ENCODE peak calls at places on chromosomes 16 and 17, in six cellular contexts. M is uterus, L is HS-5, I is amygdala, D is GM10248, J is Right ventricle myocardium superior. E is an unnamed sample.

GRCh38 chr16:86517652-86518258 is 7.4 kb downstream of the FOXF1 start:
- DNase-seq in M (peak; percentile 51), L (no peak), I (no peak), D (peak; percentile 71), J (peak; percentile 76), E (no peak)

GRCh38 chr16:68275611-68276191 is 11.4 kb downstream of the SLC7A6 start:
- DNase-seq in M (no peak), L (no peak), I (no peak), D (peak; percentile 64), J (peak; percentile 4), E (peak; percentile 12)

GRCh38 chr17:47693667-47694017 is 319 bp upstream of the TBKBP1 start:
- DNase-seq in M (no peak), L (no peak), I (no peak), D (peak; percentile 28), J (no peak), E (no peak)

GRCh38 chr17:72587773-72588511 is 467.1 kb downstream of the SOX9 start:
- DNase-seq in M (no peak), L (no peak), I (no peak), D (no peak), J (no peak), E (peak; percentile 14)

GRCh38 chr17:67289174-67289876 is 44.3 kb upstream of the HELZ start:
- DNase-seq in M (peak; percentile 76), L (no peak), I (peak; percentile 11), D (no peak), J (peak; percentile 93), E (no peak)

GRCh38 chr16:77943770-77944169 is 78.6 kb upstream of the CLEC3A start:
- DNase-seq in M (no peak), L (no peak), I (no peak), D (no peak), J (no peak), E (no peak)

GRCh38 chr17:2562162-2562858 is 31.1 kb upstream of the PAFAH1B1 start:
- DNase-seq in M (no peak), L (no peak), I (no peak), D (no peak), J (no peak), E (no peak)

GRCh38 chr16:84009282-84009681 is 33.3 kb downstream of the SLC38A8 start:
- DNase-seq in M (no peak), L (no peak), I (no peak), D (no peak), J (peak; percentile 13), E (no peak)

GRCh38 chr17:32551186-32551955 is 64.6 kb downstream of the CDK5R1 start:
- DNase-seq in M (no peak), L (no peak), I (no peak), D (peak; percentile 71), J (no peak), E (no peak)

GRCh38 chr17:50311112-50311460 is 34.8 kb upstream of the XYLT2 start:
- DNase-seq in M (no peak), L (no peak), I (no peak), D (no peak), J (no peak), E (no peak)

GRCh38 chr17:15915996-15916395 is 28.9 kb upstream of the ADORA2B start:
- DNase-seq in M (no peak), L (no peak), I (no peak), D (no peak), J (no peak), E (no peak)

GRCh38 chr17:56978441-56979090 is 635 bp downstream of the SCPEP1 start:
- DNase-seq in M (no peak), L (no peak), I (no peak), D (peak; percentile 47), J (no peak), E (no peak)

GRCh38 chr17:18141210-18141803 is 32.8 kb downstream of the MYO15A start:
- DNase-seq in M (peak; percentile 47), L (peak; percentile 19), I (no peak), D (peak; percentile 78), J (no peak), E (peak; percentile 5)

GRCh38 chr16:28273511-28273910 is 18.8 kb upstream of the SBK1 start:
- DNase-seq in M (no peak), L (no peak), I (no peak), D (no peak), J (no peak), E (no peak)

GRCh38 chr16:86511317-86512161 is 1.2 kb downstream of the FOXF1 start:
- DNase-seq in M (no peak), L (no peak), I (no peak), D (no peak), J (no peak), E (no peak)

GRCh38 chr16:3485821-3486505 is 9.3 kb downstream of the C16orf90 start:
- DNase-seq in M (no peak), L (no peak), I (no peak), D (no peak), J (peak; percentile 24), E (no peak)

GRCh38 chr16:54286067-54286329 is 589 bp downstream of the IRX3 start:
- DNase-seq in M (no peak), L (no peak), I (no peak), D (peak; percentile 20), J (no peak), E (no peak)

GRCh38 chr17:62724398-62725146 is 83.5 kb downstream of the MARCHF10 start:
- DNase-seq in M (no peak), L (no peak), I (no peak), D (peak; percentile 79), J (no peak), E (peak; percentile 88)

GRCh38 chr16:85707528-85708095 is 18.9 kb upstream of the GINS2 start:
- DNase-seq in M (no peak), L (no peak), I (no peak), D (no peak), J (no peak), E (no peak)

GRCh38 chr16:48067388-48067787 is 88.4 kb downstream of the ABCC12 start:
- DNase-seq in M (no peak), L (no peak), I (no peak), D (no peak), J (no peak), E (no peak)

GRCh38 chr16:47750371-47750770 is 289.2 kb downstream of the PHKB start:
- DNase-seq in M (no peak), L (no peak), I (no peak), D (no peak), J (no peak), E (no peak)

GRCh38 chr17:32303861-32304288 is 38.1 kb downstream of the C17orf75 start:
- DNase-seq in M (no peak), L (no peak), I (no peak), D (no peak), J (no peak), E (no peak)

E was measured in stimulated activated naive CD4-positive, alpha-beta T cell treated with Interleukin-2 at 50 U/mL for 16 hours.